ENCODE peak calls at places on chromosomes 3 and 15, in nine cellular contexts. One of them, this sample, is unnamed.
A peak's percentile ranks its signal among the peaks of the same experiment; 100 is the strongest.

GRCh38 chr15:86327230-86327865 is 247.7 kb downstream of the AGBL1 start:
- DNase-seq in CD8-positive, alpha-beta T cell: no peak
- DNase-seq in right atrium auricular region: no peak
- DNase-seq in neural progenitor cell: no peak
- DNase-seq in spleen: no peak
- DNase-seq in A549: no peak
- DNase-seq in hepatocyte: no peak
- DNase-seq in upper lobe of left lung: no peak
- DNase-seq in HCT116: no peak
- DNase-seq in this sample: peak; percentile 54

GRCh38 chr3:156664285-156665178 is 9.9 kb upstream of the TIPARP start:
- DNase-seq in hepatocyte: no peak
- DNase-seq in right atrium auricular region: no peak
- DNase-seq in upper lobe of left lung: no peak
- DNase-seq in A549: no peak
- DNase-seq in neural progenitor cell: no peak
- DNase-seq in spleen: no peak
- DNase-seq in CD8-positive, alpha-beta T cell: no peak
- DNase-seq in HCT116: no peak
- DNase-seq in this sample: no peak

GRCh38 chr3:52268036-52268435 is 10.4 kb downstream of the WDR82 start:
- DNase-seq in neural progenitor cell: no peak
- DNase-seq in right atrium auricular region: peak; percentile 30
- DNase-seq in A549: no peak
- DNase-seq in upper lobe of left lung: no peak
- DNase-seq in HCT116: no peak
- DNase-seq in spleen: no peak
- DNase-seq in CD8-positive, alpha-beta T cell: no peak
- DNase-seq in hepatocyte: no peak
- DNase-seq in this sample: no peak

GRCh38 chr3:172315401-172316091 is 132.7 kb downstream of the GHSR start:
- DNase-seq in hepatocyte: peak; percentile 67
- DNase-seq in right atrium auricular region: peak; percentile 75
- DNase-seq in A549: peak; percentile 21
- DNase-seq in upper lobe of left lung: no peak
- DNase-seq in CD8-positive, alpha-beta T cell: no peak
- DNase-seq in spleen: no peak
- DNase-seq in neural progenitor cell: no peak
- DNase-seq in HCT116: peak; percentile 35
- DNase-seq in this sample: peak; percentile 36

GRCh38 chr3:66428733-66429132 is 72.1 kb downstream of the LRIG1 start:
- DNase-seq in hepatocyte: peak; percentile 62
- DNase-seq in CD8-positive, alpha-beta T cell: no peak
- DNase-seq in HCT116: no peak
- DNase-seq in right atrium auricular region: peak; percentile 69
- DNase-seq in spleen: no peak
- DNase-seq in neural progenitor cell: no peak
- DNase-seq in A549: peak; percentile 32
- DNase-seq in upper lobe of left lung: no peak
- DNase-seq in this sample: peak; percentile 84

GRCh38 chr15:43209059-43209824 is 11.6 kb downstream of the EPB42 start:
- DNase-seq in spleen: no peak
- DNase-seq in A549: peak; percentile 35
- DNase-seq in right atrium auricular region: no peak
- DNase-seq in CD8-positive, alpha-beta T cell: no peak
- DNase-seq in HCT116: no peak
- DNase-seq in hepatocyte: peak; percentile 33
- DNase-seq in upper lobe of left lung: peak; percentile 77
- DNase-seq in neural progenitor cell: peak; percentile 64
- DNase-seq in this sample: no peak

GRCh38 chr3:8709801-8710524 is 23.6 kb upstream of the CAV3 start:
- DNase-seq in A549: no peak
- DNase-seq in upper lobe of left lung: no peak
- DNase-seq in spleen: peak; percentile 42
- DNase-seq in hepatocyte: no peak
- DNase-seq in neural progenitor cell: no peak
- DNase-seq in CD8-positive, alpha-beta T cell: no peak
- DNase-seq in HCT116: no peak
- DNase-seq in right atrium auricular region: no peak
- DNase-seq in this sample: no peak

GRCh38 chr15:75024102-75024636 is 779 bp downstream of the PPCDC start:
- DNase-seq in hepatocyte: peak; percentile 32
- DNase-seq in CD8-positive, alpha-beta T cell: no peak
- DNase-seq in HCT116: no peak
- DNase-seq in right atrium auricular region: no peak
- DNase-seq in upper lobe of left lung: no peak
- DNase-seq in A549: peak; percentile 68
- DNase-seq in spleen: no peak
- DNase-seq in neural progenitor cell: peak; percentile 15
- DNase-seq in this sample: peak; percentile 49

GRCh38 chr3:63343674-63344073 is 65.6 kb downstream of the SYNPR start:
- DNase-seq in right atrium auricular region: peak; percentile 80
- DNase-seq in hepatocyte: peak; percentile 90
- DNase-seq in neural progenitor cell: peak; percentile 54
- DNase-seq in A549: no peak
- DNase-seq in upper lobe of left lung: no peak
- DNase-seq in spleen: no peak
- DNase-seq in HCT116: peak; percentile 18
- DNase-seq in CD8-positive, alpha-beta T cell: no peak
- DNase-seq in this sample: peak; percentile 72

GRCh38 chr3:60064210-60065178 is 1014.7 kb upstream of the CFAP20DC start:
- DNase-seq in upper lobe of left lung: no peak
- DNase-seq in hepatocyte: no peak
- DNase-seq in HCT116: no peak
- DNase-seq in A549: no peak
- DNase-seq in CD8-positive, alpha-beta T cell: no peak
- DNase-seq in spleen: no peak
- DNase-seq in right atrium auricular region: no peak
- DNase-seq in neural progenitor cell: no peak
- DNase-seq in this sample: no peak

GRCh38 chr3:114242947-114243346 is 5.6 kb upstream of the ZNF80 start:
- DNase-seq in upper lobe of left lung: no peak
- DNase-seq in neural progenitor cell: no peak
- DNase-seq in A549: no peak
- DNase-seq in CD8-positive, alpha-beta T cell: no peak
- DNase-seq in hepatocyte: no peak
- DNase-seq in spleen: no peak
- DNase-seq in HCT116: no peak
- DNase-seq in right atrium auricular region: no peak
- DNase-seq in this sample: no peak

GRCh38 chr3:127172670-127173515 is 20.0 kb upstream of the PRR23E start:
- DNase-seq in HCT116: no peak
- DNase-seq in spleen: peak; percentile 54
- DNase-seq in right atrium auricular region: peak; percentile 56
- DNase-seq in A549: no peak
- DNase-seq in hepatocyte: peak; percentile 52
- DNase-seq in CD8-positive, alpha-beta T cell: no peak
- DNase-seq in neural progenitor cell: no peak
- DNase-seq in upper lobe of left lung: no peak
- DNase-seq in this sample: peak; percentile 62

GRCh38 chr3:33428812-33429211 is 11.4 kb downstream of the UBP1 start:
- DNase-seq in CD8-positive, alpha-beta T cell: no peak
- DNase-seq in spleen: no peak
- DNase-seq in A549: no peak
- DNase-seq in neural progenitor cell: no peak
- DNase-seq in upper lobe of left lung: no peak
- DNase-seq in HCT116: no peak
- DNase-seq in right atrium auricular region: no peak
- DNase-seq in hepatocyte: no peak
- DNase-seq in this sample: no peak

GRCh38 chr3:33424606-33425453 is 15.4 kb downstream of the UBP1 start:
- DNase-seq in upper lobe of left lung: no peak
- DNase-seq in neural progenitor cell: no peak
- DNase-seq in HCT116: no peak
- DNase-seq in A549: no peak
- DNase-seq in CD8-positive, alpha-beta T cell: no peak
- DNase-seq in hepatocyte: no peak
- DNase-seq in spleen: no peak
- DNase-seq in right atrium auricular region: no peak
- DNase-seq in this sample: no peak

GRCh38 chr3:33426630-33427341 is 13.4 kb downstream of the UBP1 start:
- DNase-seq in upper lobe of left lung: no peak
- DNase-seq in HCT116: no peak
- DNase-seq in spleen: no peak
- DNase-seq in hepatocyte: peak; percentile 52
- DNase-seq in A549: no peak
- DNase-seq in CD8-positive, alpha-beta T cell: no peak
- DNase-seq in neural progenitor cell: no peak
- DNase-seq in right atrium auricular region: no peak
- DNase-seq in this sample: no peak

GRCh38 chr3:33426068-33426467 is 14.1 kb downstream of the UBP1 start:
- DNase-seq in spleen: no peak
- DNase-seq in A549: no peak
- DNase-seq in right atrium auricular region: no peak
- DNase-seq in neural progenitor cell: peak; percentile 77
- DNase-seq in upper lobe of left lung: no peak
- DNase-seq in HCT116: no peak
- DNase-seq in hepatocyte: no peak
- DNase-seq in CD8-positive, alpha-beta T cell: no peak
- DNase-seq in this sample: no peak

DNA sequence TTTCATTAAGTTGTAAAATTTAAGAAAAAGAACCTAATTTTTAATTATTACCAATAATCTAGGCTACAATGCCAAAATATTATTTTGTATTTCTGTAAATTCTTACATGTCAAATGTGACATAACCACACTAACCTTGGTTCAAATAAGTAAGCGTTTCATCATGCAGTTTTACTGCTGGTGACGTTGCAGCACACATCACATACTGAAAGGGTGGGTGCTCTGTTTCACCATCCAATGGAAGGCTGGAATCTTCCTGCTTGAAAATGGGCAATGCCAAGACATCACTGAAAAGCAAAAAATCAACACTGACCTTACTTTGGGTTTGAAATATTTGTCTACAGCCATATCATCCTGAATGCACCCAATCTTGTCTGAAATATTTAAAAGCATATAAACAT is 14.7 kb downstream of the UBP1 start:
- DNase-seq in spleen: no peak
- DNase-seq in right atrium auricular region: no peak
- DNase-seq in hepatocyte: no peak
- DNase-seq in upper lobe of left lung: no peak
- DNase-seq in CD8-positive, alpha-beta T cell: no peak
- DNase-seq in neural progenitor cell: no peak
- DNase-seq in A549: no peak
- DNase-seq in HCT116: no peak
- DNase-seq in this sample: no peak
- TF ChIP-seq CTCF in spleen: no peak
- TF ChIP-seq CTCF in right atrium auricular region: no peak
- TF ChIP-seq CTCF in hepatocyte: no peak
- TF ChIP-seq CTCF in upper lobe of left lung: no peak
- TF ChIP-seq CTCF in CD8-positive, alpha-beta T cell: no peak
- TF ChIP-seq CTCF in neural progenitor cell: no peak
- TF ChIP-seq CTCF in A549: no peak
- TF ChIP-seq CTCF in HCT116: no peak
- TF ChIP-seq CTCF in this sample: no peak

DNA sequence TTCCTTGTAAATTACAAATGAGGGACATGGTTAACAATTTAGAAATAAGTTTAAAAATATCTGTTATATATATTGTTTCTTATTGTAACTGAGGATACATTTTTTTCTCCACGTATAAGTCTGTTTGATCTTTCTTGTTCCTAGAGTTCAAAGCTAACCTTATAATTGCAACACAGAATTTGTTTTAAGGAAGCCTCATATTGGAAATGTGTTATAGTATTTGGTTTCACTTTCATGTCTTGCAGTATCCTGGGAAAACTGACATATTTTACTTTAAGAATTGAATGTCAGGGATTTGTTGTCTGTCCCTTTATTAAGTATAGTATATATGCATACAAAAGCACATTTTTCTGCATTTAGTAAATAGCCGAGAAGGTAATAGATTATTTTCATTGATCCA is 23.5 kb upstream of the NIT2 start:
- DNase-seq in right atrium auricular region: no peak
- DNase-seq in CD8-positive, alpha-beta T cell: no peak
- DNase-seq in A549: no peak
- DNase-seq in hepatocyte: no peak
- DNase-seq in neural progenitor cell: no peak
- DNase-seq in upper lobe of left lung: no peak
- DNase-seq in HCT116: no peak
- DNase-seq in spleen: no peak
- DNase-seq in this sample: no peak
- H3K27ac ChIP-seq in right atrium auricular region: no peak overlapping the region
- H3K27ac ChIP-seq in CD8-positive, alpha-beta T cell: no peak overlapping the region
- H3K27ac ChIP-seq in A549: no peak overlapping the region
- H3K27ac ChIP-seq in hepatocyte: no peak overlapping the region
- H3K27ac ChIP-seq in neural progenitor cell: no peak overlapping the region
- H3K27ac ChIP-seq in upper lobe of left lung: no peak overlapping the region
- H3K27ac ChIP-seq in HCT116: no peak overlapping the region
- H3K27ac ChIP-seq in spleen: peak overlapping the region; percentile 31
- H3K27ac ChIP-seq in this sample: no peak overlapping the region

GRCh38 chr3:42556089-42556632 is 25.6 kb downstream of the SEC22C start:
- DNase-seq in HCT116: no peak
- DNase-seq in A549: no peak
- DNase-seq in upper lobe of left lung: no peak
- DNase-seq in hepatocyte: no peak
- DNase-seq in CD8-positive, alpha-beta T cell: no peak
- DNase-seq in spleen: no peak
- DNase-seq in neural progenitor cell: no peak
- DNase-seq in right atrium auricular region: no peak
- DNase-seq in this sample: no peak

GRCh38 chr3:42562047-42562907 is 19.5 kb downstream of the SEC22C start:
- DNase-seq in hepatocyte: no peak
- DNase-seq in right atrium auricular region: no peak
- DNase-seq in spleen: no peak
- DNase-seq in CD8-positive, alpha-beta T cell: no peak
- DNase-seq in A549: no peak
- DNase-seq in upper lobe of left lung: no peak
- DNase-seq in neural progenitor cell: no peak
- DNase-seq in HCT116: no peak
- DNase-seq in this sample: no peak

GRCh38 chr3:42552830-42553229 is 28.9 kb downstream of the SEC22C start:
- DNase-seq in neural progenitor cell: no peak
- DNase-seq in CD8-positive, alpha-beta T cell: no peak
- DNase-seq in spleen: no peak
- DNase-seq in A549: no peak
- DNase-seq in hepatocyte: no peak
- DNase-seq in HCT116: no peak
- DNase-seq in upper lobe of left lung: no peak
- DNase-seq in right atrium auricular region: no peak
- DNase-seq in this sample: no peak

DNA sequence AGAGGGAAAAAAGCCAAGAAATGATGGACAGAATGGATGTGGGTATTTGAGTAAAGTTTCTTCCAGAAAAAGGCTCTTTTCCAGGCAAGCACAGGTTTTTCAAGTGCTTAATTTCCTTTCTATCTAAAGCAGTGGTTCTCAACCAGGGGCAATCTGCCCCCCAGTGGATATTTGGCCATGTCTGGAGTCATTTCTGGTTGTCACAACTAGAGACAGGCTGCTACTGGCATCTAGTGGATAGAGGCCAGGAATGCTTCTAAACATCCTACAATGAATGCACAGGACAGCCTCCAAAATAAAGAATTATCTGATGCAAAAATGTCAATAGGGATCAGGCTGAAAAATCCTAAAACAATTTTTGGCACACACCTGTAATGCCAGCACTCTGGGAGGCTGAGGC is 23.9 kb downstream of the SEC22C start:
- DNase-seq in right atrium auricular region: no peak
- DNase-seq in upper lobe of left lung: no peak
- DNase-seq in CD8-positive, alpha-beta T cell: no peak
- DNase-seq in HCT116: no peak
- DNase-seq in neural progenitor cell: no peak
- DNase-seq in hepatocyte: no peak
- DNase-seq in A549: no peak
- DNase-seq in spleen: no peak
- DNase-seq in this sample: no peak
- TF ChIP-seq CTCF in right atrium auricular region: peak; percentile 31
- TF ChIP-seq CTCF in upper lobe of left lung: peak; percentile 55
- TF ChIP-seq CTCF in CD8-positive, alpha-beta T cell: peak; percentile 49
- TF ChIP-seq CTCF in HCT116: peak; percentile 93
- TF ChIP-seq CTCF in neural progenitor cell: peak; percentile 15
- TF ChIP-seq CTCF in hepatocyte: no peak
- TF ChIP-seq CTCF in A549: no peak
- TF ChIP-seq CTCF in spleen: no peak
- TF ChIP-seq CTCF in this sample: peak; percentile 25

GRCh38 chr3:193831495-193832455 is 238.8 kb downstream of the OPA1 start:
- DNase-seq in neural progenitor cell: no peak
- DNase-seq in HCT116: no peak
- DNase-seq in hepatocyte: no peak
- DNase-seq in upper lobe of left lung: no peak
- DNase-seq in CD8-positive, alpha-beta T cell: no peak
- DNase-seq in A549: no peak
- DNase-seq in spleen: no peak
- DNase-seq in right atrium auricular region: no peak
- DNase-seq in this sample: peak; percentile 95
- H3K27ac ChIP-seq in neural progenitor cell: no peak overlapping the region
- H3K27ac ChIP-seq in HCT116: no peak overlapping the region
- H3K27ac ChIP-seq in hepatocyte: peak overlapping the region; percentile 7
- H3K27ac ChIP-seq in upper lobe of left lung: no peak overlapping the region
- H3K27ac ChIP-seq in CD8-positive, alpha-beta T cell: no peak overlapping the region
- H3K27ac ChIP-seq in A549: no peak overlapping the region
- H3K27ac ChIP-seq in spleen: peak overlapping the region; percentile 82
- H3K27ac ChIP-seq in right atrium auricular region: no peak overlapping the region
- H3K27ac ChIP-seq in this sample: peak overlapping the region; percentile 100

This sample was measured in RWPE1.